ENCODE peak calls at places on chromosome 16, in four cellular contexts. E, N, F and W are unnamed samples.
A peak's percentile ranks its signal among the peaks of the same experiment; 100 is the strongest.

GRCh38 chr16:60107467-60107866 is 1373.4 kb upstream of the GOT2 start:
- DNase-seq in F (no peak), E (peak; percentile 2), N (no peak), W (peak; percentile 43)

GRCh38 chr16:4383591-4384495 is 12.2 kb downstream of the VASN start:
- DNase-seq in F (no peak), E (no peak), N (peak; percentile 92), W (no peak)

GRCh38 chr16:79607587-79607986 is 7.0 kb upstream of the MAF start:
- DNase-seq in E (peak; percentile 76), N (peak; percentile 60), F (no peak), W (no peak)

GRCh38 chr16:88771294-88771772 is 13.7 kb downstream of the PIEZO1 start:
- DNase-seq in E (no peak), F (no peak), N (no peak), W (no peak)

GRCh38 chr16:88804552-88805339 is 1.2 kb downstream of the CDT1 start:
- DNase-seq in F (peak; percentile 65), N (peak; percentile 93), E (no peak), W (no peak)

GRCh38 chr16:17949713-17950112 is 386.8 kb downstream of the NPIPA8 start:
- DNase-seq in N (no peak), F (no peak), E (no peak), W (no peak)

GRCh38 chr16:8796469-8797363 is 723 bp downstream of the TMEM186 start:
- DNase-seq in N (no peak), E (no peak), F (no peak), W (peak; percentile 92)

GRCh38 chr16:29877266-29877961 is 14.4 kb upstream of the CDIPT start:
- DNase-seq in N (peak; percentile 81), E (peak; percentile 17), F (peak; percentile 100), W (peak; percentile 29)

GRCh38 chr16:30956601-30957455 is 726 bp upstream of the SETD1A start:
- DNase-seq in E (peak; percentile 86), N (peak; percentile 99), F (peak; percentile 83), W (peak; percentile 89)

GRCh38 chr16:31920373-31920772 is 46.8 kb downstream of the ZNF267 start:
- DNase-seq in F (no peak), N (no peak), E (no peak), W (no peak)

GRCh38 chr16:15564619-15565339 is 78.2 kb downstream of the MARF1 start:
- DNase-seq in N (no peak), E (peak; percentile 27), F (no peak), W (no peak)

GRCh38 chr16:11302977-11303376 is 21.8 kb upstream of the PRM1 start:
- DNase-seq in N (peak; percentile 29), E (no peak), F (no peak), W (no peak)

GRCh38 chr16:3092501-3092991 is 6.5 kb downstream of the ZSCAN10 start:
- DNase-seq in E (no peak), N (peak; percentile 82), F (no peak), W (no peak)
- H2AFZ ChIP-seq in E (no peak overlapping the region), N (no peak overlapping the region), F (no peak overlapping the region), W (no peak overlapping the region)

GRCh38 chr16:71351558-71351901 is 7.0 kb upstream of the CALB2 start:
- DNase-seq in N (no peak), F (peak; percentile 20), E (no peak), W (no peak)
- H2AFZ ChIP-seq in N (no peak overlapping the region), F (no peak overlapping the region), E (no peak overlapping the region), W (no peak overlapping the region)

DNA sequence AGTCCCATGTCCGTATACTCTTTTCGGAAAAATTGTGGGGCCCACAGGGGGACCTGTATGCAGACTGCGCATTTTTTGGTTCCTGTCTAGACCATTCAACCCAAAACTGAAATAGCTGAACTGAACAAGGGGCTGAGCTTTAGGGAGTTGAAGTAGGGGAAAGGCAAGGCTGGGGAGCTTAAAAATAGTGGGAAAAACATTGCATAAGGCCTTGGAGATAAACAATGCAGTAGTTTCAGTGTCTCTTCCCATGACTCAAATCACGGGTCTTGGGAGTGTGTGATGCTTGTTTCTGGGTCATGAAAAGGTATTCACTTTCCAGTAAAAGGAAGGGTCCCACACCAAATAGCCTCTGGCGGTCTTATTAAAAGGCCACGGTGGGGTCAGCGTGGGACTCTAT is 402.8 kb upstream of the SALL1 start:
- DNase-seq in N (no peak), F (no peak), E (peak; percentile 85), W (no peak)
- H2AFZ ChIP-seq in N (no peak overlapping the region), F (no peak overlapping the region), E (no peak overlapping the region), W (no peak overlapping the region)

GRCh38 chr16:50388491-50388890 is 19.7 kb upstream of the BRD7 start:
- DNase-seq in N (no peak), F (no peak), E (no peak), W (no peak)

GRCh38 chr16:50393461-50394214 is 24.9 kb upstream of the BRD7 start:
- DNase-seq in E (no peak), F (no peak), N (no peak), W (no peak)

GRCh38 chr16:50394215-50394802 is 25.5 kb upstream of the BRD7 start:
- DNase-seq in F (no peak), E (no peak), N (no peak), W (no peak)

GRCh38 chr16:50389900-50390896 is 21.4 kb upstream of the BRD7 start:
- DNase-seq in E (no peak), N (no peak), F (no peak), W (no peak)

GRCh38 chr16:50390914-50391700 is 22.3 kb upstream of the BRD7 start:
- DNase-seq in E (no peak), N (no peak), F (no peak), W (no peak)
- H2AFZ ChIP-seq in E (no peak overlapping the region), N (no peak overlapping the region), F (no peak overlapping the region), W (no peak overlapping the region)

GRCh38 chr16:2386990-2387389 is 42.3 kb upstream of the CCNF start:
- DNase-seq in E (no peak), F (peak; percentile 88), N (no peak), W (no peak)
- H2AFZ ChIP-seq in E (no peak overlapping the region), F (no peak overlapping the region), N (no peak overlapping the region), W (no peak overlapping the region)

GRCh38 chr16:27402964-27403600 is 1.1 kb downstream of the IL21R start:
- DNase-seq in N (no peak), E (no peak), F (no peak), W (no peak)
- H2AFZ ChIP-seq in N (no peak overlapping the region), E (no peak overlapping the region), F (no peak overlapping the region), W (no peak overlapping the region)

GRCh38 chr16:72302352-72302751 is 130.4 kb upstream of the PMFBP1 start:
- DNase-seq in N (no peak), F (no peak), E (no peak), W (no peak)
- H2AFZ ChIP-seq in N (no peak overlapping the region), F (no peak overlapping the region), E (no peak overlapping the region), W (no peak overlapping the region)